ENCODE peak calls at places on chromosome 21, in ten cellular contexts. One of them, this sample, is unnamed.

GRCh38 chr21:44509539-44509938 is 30.5 kb downstream of the KRTAP10-1 start:
- DNase-seq in ureter: no peak
- DNase-seq in NCI-H774: no peak
- DNase-seq in GM23338: no peak
- DNase-seq in T-helper 9 cell: no peak
- DNase-seq in NCI-H748 treated with DMSO at 0.1 percent for 48 hours: no peak
- DNase-seq in HEK293T: no peak
- DNase-seq in HCT116: peak; percentile 29
- DNase-seq in GM10248: no peak
- DNase-seq in upper lobe of right lung: peak; percentile 92
- DNase-seq in this sample: no peak

GRCh38 chr21:20877976-20878375 is 120.2 kb upstream of the NCAM2 start:
- DNase-seq in ureter: no peak
- DNase-seq in NCI-H774: no peak
- DNase-seq in GM23338: no peak
- DNase-seq in T-helper 9 cell: no peak
- DNase-seq in NCI-H748 treated with DMSO at 0.1 percent for 48 hours: no peak
- DNase-seq in HEK293T: no peak
- DNase-seq in HCT116: no peak
- DNase-seq in GM10248: no peak
- DNase-seq in upper lobe of right lung: no peak
- DNase-seq in this sample: no peak

GRCh38 chr21:46000731-46001641 is 19.4 kb downstream of the COL6A1 start:
- DNase-seq in ureter: peak; percentile 45
- DNase-seq in NCI-H774: no peak
- DNase-seq in GM23338: no peak
- DNase-seq in T-helper 9 cell: no peak
- DNase-seq in NCI-H748 treated with DMSO at 0.1 percent for 48 hours: no peak
- DNase-seq in HEK293T: no peak
- DNase-seq in HCT116: no peak
- DNase-seq in GM10248: no peak
- DNase-seq in upper lobe of right lung: no peak
- DNase-seq in this sample: peak; percentile 76

GRCh38 chr21:41754481-41754891 is 12.4 kb downstream of the RIPK4 start:
- DNase-seq in ureter: no peak
- DNase-seq in NCI-H774: no peak
- DNase-seq in GM23338: peak; percentile 47
- DNase-seq in T-helper 9 cell: no peak
- DNase-seq in NCI-H748 treated with DMSO at 0.1 percent for 48 hours: no peak
- DNase-seq in HEK293T: no peak
- DNase-seq in HCT116: no peak
- DNase-seq in GM10248: no peak
- DNase-seq in upper lobe of right lung: no peak
- DNase-seq in this sample: no peak

GRCh38 chr21:34147835-34148804 is 74.7 kb downstream of the MRPS6 start:
- DNase-seq in ureter: no peak
- DNase-seq in NCI-H774: no peak
- DNase-seq in GM23338: no peak
- DNase-seq in T-helper 9 cell: no peak
- DNase-seq in NCI-H748 treated with DMSO at 0.1 percent for 48 hours: no peak
- DNase-seq in HEK293T: no peak
- DNase-seq in HCT116: no peak
- DNase-seq in GM10248: no peak
- DNase-seq in upper lobe of right lung: no peak
- DNase-seq in this sample: no peak

GRCh38 chr21:17613242-17613676 is 558 bp upstream of the BTG3 start:
- DNase-seq in ureter: peak; percentile 52
- DNase-seq in NCI-H774: no peak
- DNase-seq in GM23338: no peak
- DNase-seq in T-helper 9 cell: peak; percentile 6
- DNase-seq in NCI-H748 treated with DMSO at 0.1 percent for 48 hours: no peak
- DNase-seq in HEK293T: peak; percentile 34
- DNase-seq in HCT116: no peak
- DNase-seq in GM10248: peak; percentile 38
- DNase-seq in upper lobe of right lung: peak; percentile 89
- DNase-seq in this sample: no peak

GRCh38 chr21:31425158-31425557 is 81.1 kb upstream of the TIAM1 start:
- DNase-seq in ureter: no peak
- DNase-seq in NCI-H774: no peak
- DNase-seq in GM23338: peak; percentile 78
- DNase-seq in T-helper 9 cell: no peak
- DNase-seq in NCI-H748 treated with DMSO at 0.1 percent for 48 hours: no peak
- DNase-seq in HEK293T: no peak
- DNase-seq in HCT116: no peak
- DNase-seq in GM10248: no peak
- DNase-seq in upper lobe of right lung: no peak
- DNase-seq in this sample: no peak

GRCh38 chr21:15003463-15004135 is 61.2 kb downstream of the NRIP1 start:
- DNase-seq in ureter: no peak
- DNase-seq in NCI-H774: peak; percentile 86
- DNase-seq in GM23338: peak; percentile 47
- DNase-seq in T-helper 9 cell: no peak
- DNase-seq in NCI-H748 treated with DMSO at 0.1 percent for 48 hours: peak; percentile 95
- DNase-seq in HEK293T: peak; percentile 43
- DNase-seq in HCT116: no peak
- DNase-seq in GM10248: no peak
- DNase-seq in upper lobe of right lung: no peak
- DNase-seq in this sample: no peak

GRCh38 chr21:33281101-33281652 is 15.0 kb downstream of the IL10RB start:
- DNase-seq in ureter: no peak
- DNase-seq in NCI-H774: no peak
- DNase-seq in GM23338: no peak
- DNase-seq in T-helper 9 cell: no peak
- DNase-seq in NCI-H748 treated with DMSO at 0.1 percent for 48 hours: no peak
- DNase-seq in HEK293T: no peak
- DNase-seq in HCT116: no peak
- DNase-seq in GM10248: no peak
- DNase-seq in upper lobe of right lung: no peak
- DNase-seq in this sample: no peak

GRCh38 chr21:25898671-25899070 is 163.9 kb downstream of the GABPA start:
- DNase-seq in ureter: no peak
- DNase-seq in NCI-H774: no peak
- DNase-seq in GM23338: no peak
- DNase-seq in T-helper 9 cell: no peak
- DNase-seq in NCI-H748 treated with DMSO at 0.1 percent for 48 hours: no peak
- DNase-seq in HEK293T: no peak
- DNase-seq in HCT116: no peak
- DNase-seq in GM10248: no peak
- DNase-seq in upper lobe of right lung: no peak
- DNase-seq in this sample: no peak